ENCODE peak calls at places on chromosomes 6 and 20, in five cellular contexts. L is CD8-positive, alpha-beta T cell; R is stomach; S is tibial artery; I is PC-3. D is an unnamed sample.
A peak's percentile ranks its signal among the peaks of the same experiment; 100 is the strongest.

GRCh38 chr6:74057326-74057725 is 361.3 kb downstream of the CD109 start:
- DNase-seq in I (no peak), L (no peak), R (no peak), S (no peak), D (no peak)

GRCh38 chr6:130676077-130676772 is 151.0 kb upstream of the SMLR1 start:
- DNase-seq in L (no peak), I (no peak), R (no peak), S (no peak), D (no peak)

GRCh38 chr6:106520711-106521367 is 108.5 kb downstream of the RTN4IP1 start:
- DNase-seq in L (peak; percentile 77), R (peak; percentile 50), S (no peak), I (no peak), D (no peak)

GRCh38 chr6:69866351-69867074 is at the start of gene COL19A1:
- DNase-seq in R (no peak), I (peak; percentile 1), L (peak; percentile 25), S (no peak), D (no peak)

GRCh38 chr6:90212274-90212673 is 84.4 kb downstream of the BACH2 start:
- DNase-seq in L (peak; percentile 32), S (no peak), R (no peak), I (no peak), D (no peak)

GRCh38 chr6:46996860-46997641 is 45.1 kb downstream of the ADGRF1 start:
- DNase-seq in I (peak; percentile 84), S (no peak), L (no peak), R (no peak), D (peak; percentile 33)

GRCh38 chr6:135318728-135319469 is 137.8 kb downstream of the MYB start:
- DNase-seq in R (no peak), S (no peak), I (no peak), L (no peak), D (no peak)

GRCh38 chr6:26056583-26057350 is 30.5 kb upstream of the HFE start:
- DNase-seq in R (no peak), I (peak; percentile 48), L (peak; percentile 4), S (no peak), D (peak; percentile 56)

GRCh38 chr6:11909696-11910132 is 102.4 kb upstream of the HIVEP1 start:
- DNase-seq in S (no peak), I (peak; percentile 10), L (no peak), R (no peak), D (peak; percentile 48)

GRCh38 chr20:24954151-24954550 is 5.1 kb downstream of the CST7 start:
- DNase-seq in L (no peak), R (no peak), I (no peak), S (no peak), D (no peak)

GRCh38 chr20:8568068-8568467 is 436.0 kb downstream of the PLCB1 start:
- DNase-seq in I (no peak), L (no peak), S (no peak), R (no peak), D (no peak)

GRCh38 chr20:59603727-59604608 is at the start of gene PHACTR3:
- DNase-seq in S (no peak), I (no peak), L (no peak), R (no peak), D (no peak)

GRCh38 chr6:93420163-93420806 is 926 bp upstream of the EPHA7 start:
- DNase-seq in S (no peak), L (no peak), I (no peak), R (no peak), D (peak; percentile 7)

GRCh38 chr20:57783196-57783595 is 73.4 kb upstream of the PMEPA1 start:
- DNase-seq in L (no peak), R (no peak), I (no peak), S (no peak), D (no peak)

GRCh38 chr20:13286600-13286999 is 65.5 kb downstream of the ISM1 start:
- DNase-seq in L (no peak), I (peak; percentile 14), S (no peak), R (no peak), D (peak; percentile 95)

GRCh38 chr20:19913927-19914614 is 103.1 kb upstream of the NAA20 start:
- DNase-seq in I (peak; percentile 92), L (no peak), S (no peak), R (no peak), D (peak; percentile 96)

GRCh38 chr6:3267162-3267561 is 8.4 kb downstream of the PSMG4 start:
- DNase-seq in I (no peak), R (no peak), S (no peak), L (no peak), D (no peak)

GRCh38 chr20:34124469-34125249 is 12.6 kb upstream of the EIF2S2 start:
- DNase-seq in I (no peak), R (no peak), S (no peak), L (no peak), D (no peak)

GRCh38 chr6:25202505-25202904 is 76.7 kb upstream of the CARMIL1 start:
- DNase-seq in R (no peak), S (no peak), L (no peak), I (peak; percentile 45), D (no peak)

GRCh38 chr6:106729848-106730247 is 100.5 kb downstream of the QRSL1 start:
- DNase-seq in R (no peak), S (no peak), I (no peak), L (no peak), D (no peak)

GRCh38 chr6:54655162-54655561 is 191.4 kb upstream of the FAM83B start:
- DNase-seq in R (no peak), S (no peak), L (no peak), I (peak; percentile 86), D (peak; percentile 16)

GRCh38 chr20:4076033-4076432 is 60.7 kb upstream of the RNF24 start:
- DNase-seq in S (no peak), I (no peak), R (no peak), L (no peak), D (no peak)

GRCh38 chr20:50338479-50339195 is 148.0 kb downstream of the CEBPB start:
- DNase-seq in I (no peak), R (no peak), L (peak; percentile 12), S (no peak), D (no peak)
- TF ChIP-seq CTCF in I (no peak), R (no peak), L (no peak), S (no peak), D (no peak)

GRCh38 chr6:133890941-133891813 is 2.3 kb downstream of the TCF21 start:
- DNase-seq in I (no peak), S (no peak), R (peak; percentile 29), L (no peak), D (peak; percentile 12)

GRCh38 chr6:133891814-133892443 is 3.0 kb downstream of the TCF21 start:
- DNase-seq in L (no peak), S (no peak), R (no peak), I (no peak), D (no peak)

GRCh38 chr6:133887478-133887877 is 1.4 kb upstream of the TCF21 start:
- DNase-seq in L (no peak), S (no peak), R (no peak), I (no peak), D (no peak)

GRCh38 chr6:133889557-133890301 is 816 bp downstream of the TCF21 start:
- DNase-seq in S (no peak), L (no peak), R (no peak), I (no peak), D (no peak)

DNA sequence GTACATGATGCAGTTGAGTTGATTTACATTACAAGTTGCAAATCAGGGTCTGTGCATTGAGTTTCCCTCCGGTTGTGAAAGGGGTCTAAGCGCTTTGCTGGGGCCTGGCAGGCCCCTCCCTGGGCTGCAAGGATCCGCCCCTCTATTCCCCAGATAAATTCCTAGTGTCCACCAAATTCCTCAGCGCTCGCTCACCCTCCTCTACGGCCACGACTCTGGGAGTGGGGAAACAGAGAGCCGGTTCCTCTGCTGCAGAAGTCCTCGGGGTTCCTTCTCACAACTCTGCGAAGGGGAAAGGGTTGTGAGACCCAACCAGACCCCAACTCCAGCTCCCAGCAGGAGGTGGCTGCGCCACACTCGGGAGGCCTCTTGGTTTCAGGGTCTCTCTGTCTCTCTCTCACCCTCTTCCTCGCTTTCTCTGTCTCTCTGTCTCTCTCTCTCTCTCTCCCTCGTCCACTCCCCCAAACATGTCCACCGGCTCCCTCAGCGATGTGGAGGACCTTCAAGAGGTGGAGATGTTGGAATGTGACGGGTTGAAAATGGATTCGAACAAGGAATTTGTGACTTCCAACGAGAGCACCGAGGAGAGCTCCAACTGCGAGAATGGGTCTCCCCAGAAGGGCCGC is at the start of gene TCF21:
- DNase-seq in S (no peak), R (peak; percentile 28), L (no peak), I (no peak), D (no peak)
- H3K27me3 ChIP-seq in S (peaks cover 3% of the 10 kb centered on the region), R (peaks cover 55% of the 10 kb centered on the region), L (peaks cover 29% of the 10 kb centered on the region), I (peaks cover 48% of the 10 kb centered on the region), D (peaks cover 99% of the 10 kb centered on the region)

GRCh38 chr20:63520594-63520938 is at the start of gene PPDPF:
- DNase-seq in R (peak; percentile 89), I (peak; percentile 84), L (peak; percentile 86), S (peak; percentile 88), D (peak; percentile 65)

GRCh38 chr20:63522981-63523611 is 2.5 kb downstream of the PPDPF start:
- DNase-seq in I (no peak), R (no peak), L (peak; percentile 4), S (no peak), D (no peak)

GRCh38 chr20:63520939-63521601 is 505 bp downstream of the PPDPF start:
- DNase-seq in L (peak; percentile 69), R (peak; percentile 89), S (peak; percentile 82), I (peak; percentile 80), D (peak; percentile 40)

GRCh38 chr20:63522091-63522868 is 1.7 kb downstream of the PPDPF start:
- DNase-seq in S (no peak), R (no peak), L (peak; percentile 3), I (no peak), D (no peak)

GRCh38 chr20:63521602-63522001 is 1.0 kb downstream of the PPDPF start:
- DNase-seq in L (peak; percentile 3), S (no peak), I (no peak), R (no peak), D (no peak)
- TF ChIP-seq CTCF in L (no peak), S (no peak), I (no peak), R (no peak), D (no peak)

GRCh38 chr6:71452709-71453108 is 164.1 kb downstream of the OGFRL1 start:
- DNase-seq in R (no peak), I (no peak), L (no peak), S (no peak), D (no peak)
- H3K27me3 ChIP-seq in R (no peaks in the 10 kb centered on the region), I (no peaks in the 10 kb centered on the region), L (no peaks in the 10 kb centered on the region), S (no peaks in the 10 kb centered on the region), D (no peaks in the 10 kb centered on the region)

GRCh38 chr6:170434114-170434820 is 118.8 kb downstream of the PSMB1 start:
- DNase-seq in R (no peak), I (no peak), L (no peak), S (no peak), D (no peak)

GRCh38 chr6:170433163-170434095 is 119.7 kb downstream of the PSMB1 start:
- DNase-seq in R (no peak), I (no peak), L (no peak), S (no peak), D (no peak)

GRCh38 chr6:170434821-170435155 is 118.3 kb downstream of the PSMB1 start:
- DNase-seq in S (peak; percentile 39), R (no peak), L (no peak), I (no peak), D (no peak)

GRCh38 chr6:170424634-170425126 is 118.1 kb downstream of the FAM120B start:
- DNase-seq in R (no peak), I (no peak), S (no peak), L (no peak), D (no peak)

DNA sequence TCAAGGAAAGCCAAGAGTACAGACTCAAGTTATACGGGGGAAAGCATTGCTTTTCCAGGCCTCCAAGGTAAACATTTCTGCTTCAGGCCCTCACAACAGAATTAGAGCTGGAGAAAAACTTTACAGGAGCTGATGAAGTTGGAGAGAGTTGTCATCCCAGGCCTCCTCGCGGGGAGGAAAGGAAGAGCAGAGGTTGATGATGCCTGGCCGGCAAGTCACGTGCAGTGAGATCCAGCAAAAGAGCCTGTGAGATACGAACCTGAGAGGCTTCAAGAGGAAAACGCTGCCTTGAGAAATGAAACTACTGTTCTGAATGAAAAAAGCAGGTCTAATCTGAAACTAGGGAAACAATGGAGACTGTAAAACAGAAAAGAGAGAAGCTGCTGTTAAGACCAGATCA is 122.9 kb downstream of the FAM120B start:
- DNase-seq in I (no peak), S (no peak), L (no peak), R (no peak), D (no peak)
- TF ChIP-seq CTCF in I (no peak), S (no peak), L (no peak), R (no peak), D (no peak)

D was measured in foreskin keratinocyte.